ENCODE peak calls at places on chromosomes 6 and 20, in five cellular contexts. W is adipocyte, O is T-helper 9 cell, C is AG08396, R is KBM-7. E is an unnamed sample.

GRCh38 chr6:8888468-8888867 is 453.1 kb upstream of the SLC35B3 start:
- DNase-seq in W (peak), O (no peak), C (no peak), R (peak), E (no peak)

GRCh38 chr6:42771741-42772100 is 10.1 kb upstream of the BICRAL start:
- DNase-seq in W (no peak), O (no peak), C (no peak), R (no peak), E (no peak)

GRCh38 chr20:46117704-46118467 is at the start of gene CD40:
- DNase-seq in W (no peak), O (peak), C (peak), R (peak), E (peak)

GRCh38 chr6:123016431-123017110 is 20.5 kb downstream of the CLVS2 start:
- DNase-seq in W (no peak), O (no peak), C (no peak), R (no peak), E (no peak)

GRCh38 chr6:4941782-4942672 is 61.8 kb downstream of the RPP40 start:
- DNase-seq in W (peak), O (no peak), C (peak), R (peak), E (peak)

GRCh38 chr20:63979549-63980316 is at the start of gene SAMD10:
- DNase-seq in W (peak), O (peak), C (peak), R (peak), E (peak)

GRCh38 chr6:137370871-137371633 is 123.1 kb downstream of the OLIG3 start:
- DNase-seq in W (no peak), O (no peak), C (no peak), R (no peak), E (no peak)

GRCh38 chr20:62832212-62832922 is 15.5 kb downstream of the COL9A3 start:
- DNase-seq in W (no peak), O (no peak), C (no peak), R (peak), E (no peak)

GRCh38 chr6:85685713-85686112 is 43.0 kb upstream of the SYNCRIP start:
- DNase-seq in W (no peak), O (no peak), C (no peak), R (no peak), E (no peak)

GRCh38 chr6:33613794-33614166 is 7.3 kb upstream of the ITPR3 start:
- DNase-seq in W (peak), O (no peak), C (peak), R (no peak), E (peak)

GRCh38 chr6:31821301-31822037 is 6.1 kb upstream of the HSPA1B start:
- DNase-seq in W (peak), O (no peak), C (no peak), R (peak), E (peak)

GRCh38 chr6:51459958-51460357 is 627.5 kb downstream of the PKHD1 start:
- DNase-seq in W (no peak), O (no peak), C (no peak), R (no peak), E (no peak)

GRCh38 chr6:166511316-166511715 is 75.2 kb downstream of the RAMACL start:
- DNase-seq in W (peak), O (no peak), C (no peak), R (no peak), E (no peak)

GRCh38 chr20:37837934-37838333 is 65.0 kb upstream of the VSTM2L start:
- DNase-seq in W (no peak), O (no peak), C (no peak), R (no peak), E (no peak)

GRCh38 chr6:5499644-5500306 is 238.5 kb downstream of the FARS2 start:
- DNase-seq in W (peak), O (no peak), C (peak), R (no peak), E (no peak)

GRCh38 chr20:21377701-21378100 is 19.6 kb downstream of the NKX2-4 start:
- DNase-seq in W (no peak), O (no peak), C (no peak), R (no peak), E (no peak)

GRCh38 chr6:33316603-33317417 is 734 bp downstream of the ZBTB22 start:
- DNase-seq in W (no peak), O (no peak), C (no peak), R (no peak), E (no peak)

GRCh38 chr6:141824258-141824795 is 308.4 kb upstream of the GJE1 start:
- DNase-seq in W (no peak), O (no peak), C (no peak), R (no peak), E (no peak)

GRCh38 chr6:75156186-75156878 is 49.5 kb downstream of the COL12A1 start:
- DNase-seq in W (no peak), O (no peak), C (no peak), R (no peak), E (no peak)

GRCh38 chr6:139150915-139151314 is 16.0 kb downstream of the HECA start:
- DNase-seq in W (no peak), O (no peak), C (no peak), R (no peak), E (no peak)

GRCh38 chr6:35084041-35084491 is 57.1 kb downstream of the TCP11 start:
- DNase-seq in W (no peak), O (no peak), C (no peak), R (no peak), E (no peak)

GRCh38 chr20:33896509-33896908 is 85.4 kb downstream of the CHMP4B start:
- DNase-seq in W (peak), O (no peak), C (peak), R (no peak), E (no peak)

GRCh38 chr20:19317240-19318069 is 105.0 kb downstream of the SLC24A3 start:
- DNase-seq in W (no peak), O (no peak), C (no peak), R (no peak), E (no peak)

GRCh38 chr20:36408219-36408618 is 102.1 kb downstream of the DLGAP4 start:
- DNase-seq in W (no peak), O (no peak), C (peak), R (no peak), E (peak)

GRCh38 chr6:27893836-27894807 is 18.1 kb downstream of the OR2B2 start:
- DNase-seq in W (peak), O (peak), C (peak), R (peak), E (peak)

GRCh38 chr6:17584241-17584803 is 15.8 kb upstream of the FAM8A1 start:
- DNase-seq in W (peak), O (no peak), C (peak), R (peak), E (peak)

GRCh38 chr20:47262365-47263013 is 94.0 kb downstream of the ZMYND8 start:
- DNase-seq in W (no peak), O (no peak), C (no peak), R (no peak), E (no peak)

GRCh38 chr6:56699066-56699654 is 56.5 kb upstream of the DST start:
- DNase-seq in W (peak), O (no peak), C (no peak), R (peak), E (no peak)

GRCh38 chr6:47655719-47656595 is 42.4 kb upstream of the ADGRF4 start:
- DNase-seq in W (peak), O (no peak), C (peak), R (no peak), E (peak)

GRCh38 chr20:56689852-56690485 is 60.9 kb downstream of the TFAP2C start:
- DNase-seq in W (peak), O (no peak), C (peak), R (no peak), E (no peak)

GRCh38 chr6:142696123-142696522 is 248.9 kb downstream of the HIVEP2 start:
- DNase-seq in W (no peak), O (no peak), C (no peak), R (no peak), E (no peak)

GRCh38 chr20:14972256-14972655 is 634.8 kb upstream of the FLRT3 start:
- DNase-seq in W (no peak), O (no peak), C (no peak), R (no peak), E (no peak)

E was measured in HTR-8/SVneo.